ENCODE peak calls at places on chromosomes 7 and 10, in four cellular contexts. N is myocyte, Q is EH, Z is mesothelial cell of epicardium. X is an unnamed sample.

GRCh38 chr10:63525021-63525420 is 3.8 kb downstream of the REEP3 start:
- DNase-seq in Z (no peak), N (no peak), Q (no peak), X (no peak)

GRCh38 chr10:78991187-78991586 is 77.6 kb upstream of the ZMIZ1 start:
- DNase-seq in N (no peak), Z (no peak), Q (peak), X (peak)

GRCh38 chr7:84997626-84998025 is 189.2 kb downstream of the SEMA3D start:
- DNase-seq in N (no peak), Z (no peak), Q (no peak), X (no peak)

GRCh38 chr7:103862302-103863035 is 127.0 kb downstream of the RELN start:
- DNase-seq in N (no peak), Z (no peak), Q (no peak), X (no peak)

GRCh38 chr7:144454-144826 is 47.9 kb upstream of the FAM20C start:
- DNase-seq in Z (no peak), Q (no peak), N (no peak), X (no peak)

GRCh38 chr10:30765611-30766010 is 136.1 kb upstream of the LYZL2 start:
- DNase-seq in Z (no peak), N (no peak), Q (no peak), X (no peak)

GRCh38 chr7:135160858-135161653 is 9.5 kb downstream of the CYREN start:
- DNase-seq in Z (no peak), N (peak), Q (peak), X (no peak)

GRCh38 chr7:76220185-76221057 is 18.7 kb downstream of the SRRM3 start:
- DNase-seq in Z (no peak), Q (peak), N (peak), X (peak)

GRCh38 chr10:91617073-91617580 is 15.7 kb downstream of the PPP1R3C start:
- DNase-seq in N (no peak), Q (peak), Z (no peak), X (peak)

GRCh38 chr10:8315619-8316021 is 261.1 kb downstream of the GATA3 start:
- DNase-seq in Q (no peak), N (no peak), Z (no peak), X (no peak)

GRCh38 chr10:103558916-103559315 is 65.4 kb downstream of the NEURL1 start:
- DNase-seq in Z (no peak), Q (no peak), N (no peak), X (no peak)

GRCh38 chr10:126935263-126935946 is 30.2 kb downstream of the DOCK1 start:
- DNase-seq in Q (peak), N (no peak), Z (no peak), X (peak)

GRCh38 chr7:87148332-87148955 is 3.8 kb upstream of the DMTF1 start:
- DNase-seq in Q (peak), Z (no peak), N (peak), X (peak)

GRCh38 chr10:42952358-42952757 is 124.5 kb upstream of the RET start:
- DNase-seq in N (no peak), Z (peak), Q (peak), X (peak)

GRCh38 chr10:123134058-123134914 is 1.5 kb upstream of the HMX3 start:
- DNase-seq in Q (no peak), N (no peak), Z (no peak), X (no peak)

GRCh38 chr7:5396542-5396941 is 27.1 kb downstream of the TNRC18 start:
- DNase-seq in Z (no peak), N (peak), Q (peak), X (peak)